ENCODE peak calls at places on chromosome 22, in seven cellular contexts. R is dermis blood vessel endothelial cell, B is activated gamma-delta T cell treated with Interleukin-2 at 50 U/mL for 16 hours, L is ACHN, P is head of caudate nucleus, W is cardiac muscle cell, X is mesothelial cell of epicardium. D is an unnamed sample.

GRCh38 chr22:39738746-39739145 is 154.8 kb downstream of the ENTHD1 start:
- DNase-seq in R (no peak), B (no peak), L (no peak), P (no peak), W (no peak), X (no peak), D (no peak)

GRCh38 chr22:37636186-37636948 is 3.1 kb upstream of the SH3BP1 start:
- DNase-seq in R (no peak), B (no peak), L (peak), P (no peak), W (no peak), X (no peak), D (no peak)

GRCh38 chr22:48821346-48822186 is 1006.1 kb downstream of the BRD1 start:
- DNase-seq in R (no peak), B (no peak), L (no peak), P (peak), W (no peak), X (no peak), D (no peak)

GRCh38 chr22:30251661-30252226 is 5.2 kb upstream of the LIF start:
- DNase-seq in R (no peak), B (no peak), L (peak), P (no peak), W (no peak), X (no peak), D (no peak)

GRCh38 chr22:27752141-27752540 is 49.4 kb downstream of the MN1 start:
- DNase-seq in R (no peak), B (no peak), L (no peak), P (no peak), W (no peak), X (no peak), D (no peak)

GRCh38 chr22:32055069-32055468 is 12.0 kb downstream of the SLC5A1 start:
- DNase-seq in R (no peak), B (no peak), L (no peak), P (no peak), W (no peak), X (no peak), D (no peak)

GRCh38 chr22:37926358-37926757 is 20.3 kb downstream of the MICALL1 start:
- DNase-seq in R (no peak), B (no peak), L (no peak), P (no peak), W (no peak), X (no peak), D (no peak)

GRCh38 chr22:24303007-24303406 is 32.4 kb downstream of the SPECC1L start:
- DNase-seq in R (peak), B (no peak), L (no peak), P (no peak), W (no peak), X (no peak), D (no peak)

GRCh38 chr22:20542055-20542454 is 34.6 kb downstream of the MED15 start:
- DNase-seq in R (no peak), B (no peak), L (no peak), P (no peak), W (no peak), X (no peak), D (no peak)

GRCh38 chr22:44202261-44202789 is 21.6 kb downstream of the PARVG start:
- DNase-seq in R (no peak), B (no peak), L (no peak), P (no peak), W (peak), X (no peak), D (no peak)

GRCh38 chr22:38572065-38572464 is 2.1 kb upstream of the DMC1 start:
- DNase-seq in R (peak), B (peak), L (peak), P (peak), W (peak), X (peak), D (peak)

GRCh38 chr22:45805413-45805812 is 133.8 kb downstream of the ATXN10 start:
- DNase-seq in R (peak), B (no peak), L (no peak), P (no peak), W (no peak), X (no peak), D (no peak)

GRCh38 chr22:49212466-49212865 is 615.2 kb downstream of the BRD1 start:
- DNase-seq in R (no peak), B (no peak), L (no peak), P (peak), W (no peak), X (peak), D (no peak)

GRCh38 chr22:29476116-29476515 is 3.9 kb upstream of the NEFH start:
- DNase-seq in R (no peak), B (no peak), L (peak), P (no peak), W (peak), X (no peak), D (no peak)

GRCh38 chr22:32307055-32307454 is 50.6 kb upstream of the RFPL3 start:
- DNase-seq in R (no peak), B (no peak), L (no peak), P (no peak), W (no peak), X (no peak), D (no peak)

GRCh38 chr22:50697667-50698506 is 25.3 kb downstream of the SHANK3 start:
- DNase-seq in R (no peak), B (no peak), L (no peak), P (no peak), W (peak), X (no peak), D (peak)

GRCh38 chr22:46267431-46268279 is at the start of gene TTC38:
- DNase-seq in R (peak), B (peak), L (peak), P (peak), W (peak), X (peak), D (peak)

GRCh38 chr22:44622147-44622427 is 79.9 kb upstream of the PRR5 start:
- DNase-seq in R (no peak), B (no peak), L (no peak), P (peak), W (no peak), X (no peak), D (no peak)

GRCh38 chr22:39808087-39808486 is 85.5 kb downstream of the ENTHD1 start:
- DNase-seq in R (peak), B (peak), L (peak), P (no peak), W (no peak), X (no peak), D (no peak)

GRCh38 chr22:42217752-42218280 is 52.6 kb downstream of the TCF20 start:
- DNase-seq in R (peak), B (no peak), L (no peak), P (no peak), W (no peak), X (no peak), D (no peak)

GRCh38 chr22:41780714-41781507 is 19.6 kb upstream of the CCDC134 start:
- DNase-seq in R (peak), B (peak), L (no peak), P (no peak), W (peak), X (no peak), D (no peak)

GRCh38 chr22:19868333-19868732 is 13.7 kb upstream of the GNB1L start:
- DNase-seq in R (no peak), B (peak), L (no peak), P (no peak), W (no peak), X (no peak), D (no peak)

GRCh38 chr22:35564975-35565867 is 24.6 kb downstream of the RASD2 start:
- DNase-seq in R (no peak), B (no peak), L (no peak), P (no peak), W (no peak), X (no peak), D (no peak)

GRCh38 chr22:39277135-39277607 is 32.4 kb upstream of the PDGFB start:
- DNase-seq in R (no peak), B (no peak), L (no peak), P (no peak), W (no peak), X (no peak), D (no peak)

GRCh38 chr22:43891360-43892182 is at the start of gene PNPLA5:
- DNase-seq in R (no peak), B (no peak), L (no peak), P (peak), W (no peak), X (no peak), D (no peak)

GRCh38 chr22:46830001-46830715 is 67.7 kb downstream of the TBC1D22A start:
- DNase-seq in R (peak), B (no peak), L (peak), P (no peak), W (no peak), X (no peak), D (no peak)

GRCh38 chr22:25357056-25357455 is 137.6 kb downstream of the CRYBB2 start:
- DNase-seq in R (no peak), B (no peak), L (no peak), P (no peak), W (no peak), X (no peak), D (no peak)

GRCh38 chr22:39374191-39374590 is 24.4 kb downstream of the SYNGR1 start:
- DNase-seq in R (no peak), B (no peak), L (no peak), P (no peak), W (no peak), X (no peak), D (no peak)

GRCh38 chr22:30325724-30326703 is 727 bp downstream of the TBC1D10A start:
- DNase-seq in R (no peak), B (peak), L (no peak), P (no peak), W (peak), X (no peak), D (peak)

GRCh38 chr22:23908561-23909205 is 14.5 kb downstream of the MIF start:
- DNase-seq in R (no peak), B (no peak), L (no peak), P (no peak), W (no peak), X (no peak), D (no peak)

GRCh38 chr22:42868751-42869251 is 11.7 kb upstream of the ARFGAP3 start:
- DNase-seq in R (no peak), B (no peak), L (no peak), P (peak), W (no peak), X (no peak), D (peak)

GRCh38 chr22:48492371-48493320 is 1335.0 kb downstream of the BRD1 start:
- DNase-seq in R (peak), B (no peak), L (peak), P (peak), W (peak), X (peak), D (peak)

GRCh38 chr22:46150615-46151423 is 493 bp downstream of the PPARA start:
- DNase-seq in R (peak), B (peak), L (no peak), P (no peak), W (no peak), X (no peak), D (peak)

GRCh38 chr22:36144886-36145541 is 15.5 kb downstream of the APOL3 start:
- DNase-seq in R (peak), B (no peak), L (peak), P (peak), W (peak), X (no peak), D (peak)

D was measured in cerebellum.